ENCODE peak calls at places on chromosomes 5 and 9, in eight cellular contexts. G is pancreas; L is IMR-90; X is stimulated activated effector memory CD8-positive, alpha-beta T cell treated with anti-CD3 and anti-CD28 coated beads, Interleukin-12 subunit alpha, Interleukin-12 subunit beta, amount 100 ng/mL, for 72 hours; U is mucosa of descending colon; P is activated T-cell treated with anti-CD3 and anti-CD28 coated beads, Interleukin-2, amount 50 U/mL, for 4 hours; K is A549; D is naive thymus-derived CD8-positive, alpha-beta T cell. T is an unnamed sample.

GRCh38 chr5:4015709-4016108 is 420.1 kb downstream of the IRX1 start:
- ATAC-seq in G (no peak), L (no peak), X (no peak), U (no peak), P (no peak), K (no peak), D (no peak), T (no peak)

GRCh38 chr5:111231053-111231586 is 6.9 kb downstream of the CAMK4 start:
- ATAC-seq in G (no peak), L (no peak), X (no peak), U (peak), P (peak), K (no peak), D (peak), T (peak)

GRCh38 chr5:36417221-36417620 is 115.5 kb upstream of the RANBP3L start:
- ATAC-seq in G (no peak), L (no peak), X (no peak), U (no peak), P (no peak), K (no peak), D (no peak), T (no peak)

GRCh38 chr5:113232667-113233066 is 202.1 kb downstream of the TSSK1B start:
- ATAC-seq in G (no peak), L (peak), X (no peak), U (no peak), P (no peak), K (no peak), D (no peak), T (no peak)

GRCh38 chr5:29905626-29906353 is 1287.7 kb upstream of the CDH6 start:
- ATAC-seq in G (no peak), L (no peak), X (no peak), U (no peak), P (no peak), K (no peak), D (no peak), T (no peak)

GRCh38 chr5:170648546-170648945 is 135.0 kb upstream of the GABRP start:
- ATAC-seq in G (no peak), L (no peak), X (no peak), U (no peak), P (no peak), K (peak), D (no peak), T (no peak)

GRCh38 chr5:141182248-141182647 is at the start of gene PCDHB16:
- ATAC-seq in G (no peak), L (no peak), X (no peak), U (no peak), P (no peak), K (peak), D (no peak), T (no peak)

GRCh38 chr5:13910227-13910626 is 34.3 kb downstream of the DNAH5 start:
- ATAC-seq in G (no peak), L (peak), X (no peak), U (no peak), P (no peak), K (no peak), D (no peak), T (no peak)

GRCh38 chr9:89458768-89459496 is 39.0 kb downstream of the SEMA4D start:
- ATAC-seq in G (no peak), L (no peak), X (no peak), U (no peak), P (no peak), K (no peak), D (no peak), T (no peak)

GRCh38 chr5:14743601-14744295 is 79.2 kb downstream of the OTULIN start:
- ATAC-seq in G (no peak), L (peak), X (no peak), U (peak), P (no peak), K (no peak), D (no peak), T (no peak)

GRCh38 chr9:133320421-133320881 is 15.5 kb downstream of the SURF6 start:
- ATAC-seq in G (no peak), L (no peak), X (no peak), U (no peak), P (no peak), K (peak), D (no peak), T (no peak)

GRCh38 chr5:32583582-32584232 is 1.6 kb upstream of the SUB1 start:
- ATAC-seq in G (no peak), L (no peak), X (no peak), U (no peak), P (no peak), K (no peak), D (no peak), T (peak)

GRCh38 chr5:35285435-35285834 is 55.1 kb upstream of the PRLR start:
- ATAC-seq in G (no peak), L (no peak), X (no peak), U (no peak), P (no peak), K (no peak), D (no peak), T (no peak)

GRCh38 chr5:104080646-104081175 is 518.1 kb upstream of the NUDT12 start:
- ATAC-seq in G (no peak), L (no peak), X (no peak), U (no peak), P (no peak), K (no peak), D (no peak), T (no peak)

GRCh38 chr9:4382722-4383317 is 83.0 kb upstream of the GLIS3 start:
- ATAC-seq in G (no peak), L (peak), X (no peak), U (no peak), P (no peak), K (peak), D (peak), T (no peak)

GRCh38 chr5:166027582-166027981 is 2263.9 kb upstream of the WWC1 start:
- ATAC-seq in G (no peak), L (no peak), X (no peak), U (no peak), P (no peak), K (no peak), D (no peak), T (no peak)

GRCh38 chr9:96605328-96605727 is 14.3 kb downstream of the CDC14B start:
- ATAC-seq in G (no peak), L (no peak), X (no peak), U (no peak), P (no peak), K (no peak), D (no peak), T (no peak)

GRCh38 chr5:158634713-158635112 is 465.0 kb downstream of the EBF1 start:
- ATAC-seq in G (no peak), L (no peak), X (no peak), U (no peak), P (no peak), K (no peak), D (no peak), T (no peak)

GRCh38 chr9:133273098-133273497 is 1.9 kb downstream of the ABO start:
- ATAC-seq in G (no peak), L (no peak), X (no peak), U (no peak), P (no peak), K (no peak), D (no peak), T (no peak)